ENCODE peak calls at places on chromosomes 16 and 17, in five cellular contexts. One of them, this sample, is unnamed.

GRCh38 chr17:77995146-77995852 is 36.8 kb downstream of the TNRC6C start:
- DNase-seq in activated B cell treated with CpG ODN at 0.5 μM for 24 hours: no peak
- DNase-seq in fibroblast of pulmonary artery: no peak
- DNase-seq in epithelial cell of esophagus: no peak
- DNase-seq in heart right ventricle: peak
- DNase-seq in this sample: no peak

GRCh38 chr16:82507271-82507670 is 119.5 kb upstream of the CDH13 start:
- DNase-seq in fibroblast of pulmonary artery: no peak
- DNase-seq in activated B cell treated with CpG ODN at 0.5 μM for 24 hours: no peak
- DNase-seq in heart right ventricle: no peak
- DNase-seq in epithelial cell of esophagus: no peak
- DNase-seq in this sample: no peak

GRCh38 chr17:17681744-17682292 is 560 bp downstream of the RAI1 start:
- DNase-seq in fibroblast of pulmonary artery: no peak
- DNase-seq in heart right ventricle: peak
- DNase-seq in epithelial cell of esophagus: no peak
- DNase-seq in activated B cell treated with CpG ODN at 0.5 μM for 24 hours: no peak
- DNase-seq in this sample: no peak

GRCh38 chr17:17546399-17547185 is 44.9 kb downstream of the PEMT start:
- DNase-seq in activated B cell treated with CpG ODN at 0.5 μM for 24 hours: no peak
- DNase-seq in heart right ventricle: peak
- DNase-seq in fibroblast of pulmonary artery: no peak
- DNase-seq in epithelial cell of esophagus: no peak
- DNase-seq in this sample: no peak

GRCh38 chr17:38980455-38981217 is 13.4 kb upstream of the FBXO47 start:
- DNase-seq in fibroblast of pulmonary artery: peak
- DNase-seq in heart right ventricle: no peak
- DNase-seq in activated B cell treated with CpG ODN at 0.5 μM for 24 hours: no peak
- DNase-seq in epithelial cell of esophagus: no peak
- DNase-seq in this sample: no peak

GRCh38 chr17:59427996-59428395 is 96.5 kb downstream of the YPEL2 start:
- DNase-seq in fibroblast of pulmonary artery: peak
- DNase-seq in epithelial cell of esophagus: peak
- DNase-seq in heart right ventricle: no peak
- DNase-seq in activated B cell treated with CpG ODN at 0.5 μM for 24 hours: no peak
- DNase-seq in this sample: no peak

GRCh38 chr16:53960954-53961616 is 257.1 kb downstream of the FTO start:
- DNase-seq in heart right ventricle: no peak
- DNase-seq in epithelial cell of esophagus: peak
- DNase-seq in fibroblast of pulmonary artery: no peak
- DNase-seq in activated B cell treated with CpG ODN at 0.5 μM for 24 hours: no peak
- DNase-seq in this sample: no peak

GRCh38 chr16:11792404-11793260 is 4.4 kb downstream of the ZC3H7A start:
- DNase-seq in epithelial cell of esophagus: no peak
- DNase-seq in activated B cell treated with CpG ODN at 0.5 μM for 24 hours: no peak
- DNase-seq in heart right ventricle: no peak
- DNase-seq in fibroblast of pulmonary artery: no peak
- DNase-seq in this sample: peak

GRCh38 chr17:81706757-81707624 is 3.8 kb downstream of the MRPL12 start:
- DNase-seq in epithelial cell of esophagus: no peak
- DNase-seq in heart right ventricle: no peak
- DNase-seq in fibroblast of pulmonary artery: no peak
- DNase-seq in activated B cell treated with CpG ODN at 0.5 μM for 24 hours: no peak
- DNase-seq in this sample: no peak

GRCh38 chr16:30948087-30948955 is 547 bp upstream of the ORAI3 start:
- DNase-seq in epithelial cell of esophagus: peak
- DNase-seq in fibroblast of pulmonary artery: peak
- DNase-seq in activated B cell treated with CpG ODN at 0.5 μM for 24 hours: peak
- DNase-seq in heart right ventricle: peak
- DNase-seq in this sample: no peak
- TF ChIP-seq CTCF in epithelial cell of esophagus: no peak
- TF ChIP-seq CTCF in fibroblast of pulmonary artery: no peak
- TF ChIP-seq CTCF in activated B cell treated with CpG ODN at 0.5 μM for 24 hours: no peak
- TF ChIP-seq CTCF in heart right ventricle: no peak
- TF ChIP-seq CTCF in this sample: no peak

DNA sequence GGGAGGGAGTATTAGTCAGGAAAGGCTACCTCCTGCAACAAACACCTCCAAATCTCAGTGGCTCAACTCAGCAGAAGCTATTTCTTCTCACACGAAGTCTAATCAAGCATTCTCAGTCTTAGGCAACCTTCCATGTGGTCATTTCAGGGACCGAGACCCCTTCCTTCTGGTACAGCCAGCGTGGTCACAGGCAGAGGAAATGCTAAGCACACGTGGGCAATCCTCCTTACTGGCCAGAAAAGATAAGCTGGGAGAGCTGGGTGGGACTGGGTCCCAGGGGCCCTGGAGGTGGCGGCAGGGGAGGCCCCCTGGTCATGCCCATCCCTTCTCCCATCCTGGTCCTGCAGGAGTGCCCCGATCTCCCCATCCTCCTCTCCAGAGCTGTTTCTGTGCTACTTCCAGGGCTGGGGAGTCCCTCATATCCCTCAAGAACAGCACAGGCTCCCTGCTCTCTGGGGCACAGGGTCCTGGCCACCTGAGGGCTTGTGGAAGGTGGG is 5.7 kb upstream of the CX3CL1 start:
- DNase-seq in fibroblast of pulmonary artery: peak
- DNase-seq in activated B cell treated with CpG ODN at 0.5 μM for 24 hours: no peak
- DNase-seq in heart right ventricle: no peak
- DNase-seq in epithelial cell of esophagus: no peak
- DNase-seq in this sample: no peak
- TF ChIP-seq CTCF in fibroblast of pulmonary artery: no peak
- TF ChIP-seq CTCF in activated B cell treated with CpG ODN at 0.5 μM for 24 hours: no peak
- TF ChIP-seq CTCF in heart right ventricle: no peak
- TF ChIP-seq CTCF in epithelial cell of esophagus: no peak
- TF ChIP-seq CTCF in this sample: no peak

GRCh38 chr17:3448059-3448630 is 14.5 kb upstream of the OR1E2 start:
- DNase-seq in activated B cell treated with CpG ODN at 0.5 μM for 24 hours: no peak
- DNase-seq in heart right ventricle: no peak
- DNase-seq in fibroblast of pulmonary artery: peak
- DNase-seq in epithelial cell of esophagus: no peak
- DNase-seq in this sample: no peak

DNA sequence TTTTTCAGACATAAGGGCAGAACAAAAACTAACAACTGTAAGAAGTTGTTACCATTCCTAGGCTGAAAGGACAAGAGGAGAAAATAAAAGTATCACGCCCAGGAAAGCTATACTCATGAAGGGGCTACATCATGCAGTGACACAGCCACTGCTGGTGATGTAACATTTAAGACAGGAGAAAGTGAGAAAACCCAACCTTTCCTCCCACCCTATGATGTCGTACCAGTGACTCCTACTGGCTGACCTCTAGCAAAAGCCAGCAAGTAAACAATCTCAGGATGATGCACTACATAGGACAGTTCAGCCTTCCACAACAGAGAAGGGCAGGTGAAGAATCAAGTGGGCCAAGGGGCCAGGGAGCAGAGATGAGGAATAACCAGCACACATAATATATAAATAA is 14.0 kb upstream of the OR1E2 start:
- DNase-seq in activated B cell treated with CpG ODN at 0.5 μM for 24 hours: no peak
- DNase-seq in fibroblast of pulmonary artery: peak
- DNase-seq in epithelial cell of esophagus: peak
- DNase-seq in heart right ventricle: no peak
- DNase-seq in this sample: no peak
- TF ChIP-seq CTCF in activated B cell treated with CpG ODN at 0.5 μM for 24 hours: no peak
- TF ChIP-seq CTCF in fibroblast of pulmonary artery: no peak
- TF ChIP-seq CTCF in epithelial cell of esophagus: peak
- TF ChIP-seq CTCF in heart right ventricle: no peak
- TF ChIP-seq CTCF in this sample: no peak

GRCh38 chr16:52578007-52578828 is 31.3 kb upstream of the TOX3 start:
- DNase-seq in fibroblast of pulmonary artery: no peak
- DNase-seq in epithelial cell of esophagus: no peak
- DNase-seq in heart right ventricle: no peak
- DNase-seq in activated B cell treated with CpG ODN at 0.5 μM for 24 hours: no peak
- DNase-seq in this sample: no peak
- TF ChIP-seq CTCF in fibroblast of pulmonary artery: no peak
- TF ChIP-seq CTCF in epithelial cell of esophagus: no peak
- TF ChIP-seq CTCF in heart right ventricle: no peak
- TF ChIP-seq CTCF in activated B cell treated with CpG ODN at 0.5 μM for 24 hours: no peak
- TF ChIP-seq CTCF in this sample: no peak

GRCh38 chr16:79326549-79326948 is 274.0 kb downstream of the MAF start:
- DNase-seq in epithelial cell of esophagus: no peak
- DNase-seq in activated B cell treated with CpG ODN at 0.5 μM for 24 hours: no peak
- DNase-seq in heart right ventricle: no peak
- DNase-seq in fibroblast of pulmonary artery: no peak
- DNase-seq in this sample: no peak
- TF ChIP-seq CTCF in epithelial cell of esophagus: no peak
- TF ChIP-seq CTCF in activated B cell treated with CpG ODN at 0.5 μM for 24 hours: no peak
- TF ChIP-seq CTCF in heart right ventricle: no peak
- TF ChIP-seq CTCF in fibroblast of pulmonary artery: no peak
- TF ChIP-seq CTCF in this sample: no peak

DNA sequence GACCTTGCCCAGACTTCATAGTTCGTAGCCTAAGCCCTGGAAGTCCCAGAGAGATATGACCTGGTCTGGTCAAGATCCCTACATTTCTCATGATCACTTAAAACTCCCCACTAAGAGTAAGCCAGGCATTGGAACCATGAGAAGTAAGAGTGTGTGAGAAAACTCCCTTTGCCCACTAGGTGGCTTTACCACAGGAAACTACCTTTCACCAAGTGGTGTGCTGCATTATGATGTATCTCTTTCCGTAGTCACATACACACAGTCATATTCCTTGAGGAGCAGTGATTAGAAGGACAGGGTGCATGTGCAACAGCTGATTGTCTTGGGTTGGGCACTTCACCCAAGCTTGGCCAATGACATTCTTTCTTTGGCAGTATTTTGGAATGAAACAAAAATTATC is 639.3 kb downstream of the KCNJ2 start:
- DNase-seq in fibroblast of pulmonary artery: no peak
- DNase-seq in heart right ventricle: no peak
- DNase-seq in activated B cell treated with CpG ODN at 0.5 μM for 24 hours: no peak
- DNase-seq in epithelial cell of esophagus: peak
- DNase-seq in this sample: no peak
- TF ChIP-seq CTCF in fibroblast of pulmonary artery: peak
- TF ChIP-seq CTCF in heart right ventricle: no peak
- TF ChIP-seq CTCF in activated B cell treated with CpG ODN at 0.5 μM for 24 hours: no peak
- TF ChIP-seq CTCF in epithelial cell of esophagus: peak
- TF ChIP-seq CTCF in this sample: peak

DNA sequence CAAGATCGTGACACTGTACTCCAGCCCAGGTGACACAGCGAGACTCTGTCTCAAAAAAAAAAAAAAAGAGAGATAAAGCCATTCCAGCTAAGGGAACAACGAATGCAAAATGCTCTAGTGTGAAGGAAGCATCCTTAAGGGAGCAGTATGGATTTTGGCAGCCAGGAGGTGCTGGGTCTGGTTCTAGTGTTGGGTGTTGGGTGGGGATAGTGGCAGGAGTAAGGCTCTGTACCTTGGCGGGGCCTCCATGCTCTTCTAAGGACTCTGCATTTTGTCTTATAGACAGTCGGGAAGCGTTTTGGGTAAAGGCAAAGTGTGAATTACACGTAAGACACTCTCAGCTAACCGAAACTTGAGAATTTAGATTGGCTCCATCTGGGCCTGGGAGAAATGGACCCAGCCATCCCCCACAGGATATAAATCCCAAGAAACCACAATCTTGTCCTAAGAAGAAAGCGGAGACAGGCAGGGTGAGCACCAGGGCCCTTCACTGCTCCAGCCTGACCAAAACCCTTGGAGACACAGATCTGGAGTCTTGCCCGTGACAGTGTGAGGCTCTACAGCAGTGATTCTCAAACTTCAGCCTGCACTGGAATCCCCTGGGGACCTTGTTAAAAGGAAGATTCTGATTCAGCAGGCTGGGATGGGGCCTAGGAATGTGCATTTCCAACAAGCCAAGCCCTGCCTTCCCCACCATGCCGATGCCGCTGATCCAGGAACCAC is 33.1 kb upstream of the PHB1 start:
- DNase-seq in fibroblast of pulmonary artery: no peak
- DNase-seq in epithelial cell of esophagus: no peak
- DNase-seq in heart right ventricle: peak
- DNase-seq in activated B cell treated with CpG ODN at 0.5 μM for 24 hours: no peak
- DNase-seq in this sample: no peak
- TF ChIP-seq CTCF in fibroblast of pulmonary artery: no peak
- TF ChIP-seq CTCF in epithelial cell of esophagus: peak
- TF ChIP-seq CTCF in heart right ventricle: no peak
- TF ChIP-seq CTCF in activated B cell treated with CpG ODN at 0.5 μM for 24 hours: no peak
- TF ChIP-seq CTCF in this sample: no peak

This sample was measured in D721Med.